ENCODE peak calls at places on chromosome 9, in eight cellular contexts. One of them, this sample, is unnamed.

GRCh38 chr9:27387722-27388121 is 90.8 kb upstream of the EQTN start:
- DNase-seq in colonic mucosa: no peak
- DNase-seq in CD8-positive, alpha-beta memory T cell: no peak
- DNase-seq in Panc1: no peak
- DNase-seq in keratinocyte: no peak
- DNase-seq in HCT116: no peak
- DNase-seq in HepG2: no peak
- DNase-seq in caudate nucleus: no peak
- DNase-seq in this sample: no peak

GRCh38 chr9:34430843-34431437 is 27.4 kb downstream of the FAM219A start:
- DNase-seq in colonic mucosa: peak
- DNase-seq in CD8-positive, alpha-beta memory T cell: no peak
- DNase-seq in Panc1: no peak
- DNase-seq in keratinocyte: peak
- DNase-seq in HCT116: peak
- DNase-seq in HepG2: peak
- DNase-seq in caudate nucleus: no peak
- DNase-seq in this sample: peak

GRCh38 chr9:2285411-2285810 is 270.3 kb downstream of the SMARCA2 start:
- DNase-seq in colonic mucosa: no peak
- DNase-seq in CD8-positive, alpha-beta memory T cell: no peak
- DNase-seq in Panc1: no peak
- DNase-seq in keratinocyte: peak
- DNase-seq in HCT116: no peak
- DNase-seq in HepG2: no peak
- DNase-seq in caudate nucleus: no peak
- DNase-seq in this sample: no peak

GRCh38 chr9:12961276-12961809 is 186.5 kb downstream of the LURAP1L start:
- DNase-seq in colonic mucosa: no peak
- DNase-seq in CD8-positive, alpha-beta memory T cell: no peak
- DNase-seq in Panc1: no peak
- DNase-seq in keratinocyte: no peak
- DNase-seq in HCT116: no peak
- DNase-seq in HepG2: no peak
- DNase-seq in caudate nucleus: no peak
- DNase-seq in this sample: no peak

GRCh38 chr9:5786370-5787127 is 46.4 kb downstream of the ERMP1 start:
- DNase-seq in colonic mucosa: no peak
- DNase-seq in CD8-positive, alpha-beta memory T cell: no peak
- DNase-seq in Panc1: no peak
- DNase-seq in keratinocyte: no peak
- DNase-seq in HCT116: no peak
- DNase-seq in HepG2: no peak
- DNase-seq in caudate nucleus: no peak
- DNase-seq in this sample: no peak

GRCh38 chr9:123335986-123336329 is 20.0 kb upstream of the CRB2 start:
- DNase-seq in colonic mucosa: no peak
- DNase-seq in CD8-positive, alpha-beta memory T cell: no peak
- DNase-seq in Panc1: no peak
- DNase-seq in keratinocyte: no peak
- DNase-seq in HCT116: no peak
- DNase-seq in HepG2: no peak
- DNase-seq in caudate nucleus: no peak
- DNase-seq in this sample: no peak

GRCh38 chr9:137454145-137454505 is 5.0 kb downstream of the NSMF start:
- DNase-seq in colonic mucosa: peak
- DNase-seq in CD8-positive, alpha-beta memory T cell: no peak
- DNase-seq in Panc1: no peak
- DNase-seq in keratinocyte: no peak
- DNase-seq in HCT116: no peak
- DNase-seq in HepG2: no peak
- DNase-seq in caudate nucleus: no peak
- DNase-seq in this sample: no peak

GRCh38 chr9:111896942-111897830 is 572 bp downstream of the UGCG start:
- DNase-seq in colonic mucosa: peak
- DNase-seq in CD8-positive, alpha-beta memory T cell: peak
- DNase-seq in Panc1: no peak
- DNase-seq in keratinocyte: no peak
- DNase-seq in HCT116: no peak
- DNase-seq in HepG2: peak
- DNase-seq in caudate nucleus: peak
- DNase-seq in this sample: no peak

GRCh38 chr9:34796924-34797323 is 87.0 kb upstream of the CCL21 start:
- DNase-seq in colonic mucosa: no peak
- DNase-seq in CD8-positive, alpha-beta memory T cell: no peak
- DNase-seq in Panc1: no peak
- DNase-seq in keratinocyte: no peak
- DNase-seq in HCT116: no peak
- DNase-seq in HepG2: no peak
- DNase-seq in caudate nucleus: no peak
- DNase-seq in this sample: no peak

GRCh38 chr9:130380920-130381469 is 63.8 kb upstream of the ASS1 start:
- DNase-seq in colonic mucosa: no peak
- DNase-seq in CD8-positive, alpha-beta memory T cell: no peak
- DNase-seq in Panc1: no peak
- DNase-seq in keratinocyte: no peak
- DNase-seq in HCT116: no peak
- DNase-seq in HepG2: no peak
- DNase-seq in caudate nucleus: no peak
- DNase-seq in this sample: no peak

GRCh38 chr9:120183615-120184014 is 396.4 kb downstream of the CDK5RAP2 start:
- DNase-seq in colonic mucosa: no peak
- DNase-seq in CD8-positive, alpha-beta memory T cell: no peak
- DNase-seq in Panc1: no peak
- DNase-seq in keratinocyte: no peak
- DNase-seq in HCT116: no peak
- DNase-seq in HepG2: no peak
- DNase-seq in caudate nucleus: no peak
- DNase-seq in this sample: no peak

GRCh38 chr9:118223111-118223510 is 518.9 kb downstream of the TLR4 start:
- DNase-seq in colonic mucosa: no peak
- DNase-seq in CD8-positive, alpha-beta memory T cell: no peak
- DNase-seq in Panc1: no peak
- DNase-seq in keratinocyte: no peak
- DNase-seq in HCT116: no peak
- DNase-seq in HepG2: no peak
- DNase-seq in caudate nucleus: no peak
- DNase-seq in this sample: no peak

GRCh38 chr9:125089331-125089730 is 54.0 kb downstream of the SCAI start:
- DNase-seq in colonic mucosa: no peak
- DNase-seq in CD8-positive, alpha-beta memory T cell: no peak
- DNase-seq in Panc1: no peak
- DNase-seq in keratinocyte: no peak
- DNase-seq in HCT116: no peak
- DNase-seq in HepG2: peak
- DNase-seq in caudate nucleus: no peak
- DNase-seq in this sample: no peak

GRCh38 chr9:115593587-115594091 is 475.7 kb upstream of the TNC start:
- DNase-seq in colonic mucosa: no peak
- DNase-seq in CD8-positive, alpha-beta memory T cell: no peak
- DNase-seq in Panc1: no peak
- DNase-seq in keratinocyte: no peak
- DNase-seq in HCT116: peak
- DNase-seq in HepG2: peak
- DNase-seq in caudate nucleus: no peak
- DNase-seq in this sample: no peak

GRCh38 chr9:92164490-92164889 is 49.3 kb upstream of the SPTLC1 start:
- DNase-seq in colonic mucosa: no peak
- DNase-seq in CD8-positive, alpha-beta memory T cell: no peak
- DNase-seq in Panc1: no peak
- DNase-seq in keratinocyte: no peak
- DNase-seq in HCT116: no peak
- DNase-seq in HepG2: no peak
- DNase-seq in caudate nucleus: no peak
- DNase-seq in this sample: no peak

GRCh38 chr9:91420471-91421021 is 3.1 kb downstream of the NFIL3 start:
- DNase-seq in colonic mucosa: no peak
- DNase-seq in CD8-positive, alpha-beta memory T cell: no peak
- DNase-seq in Panc1: no peak
- DNase-seq in keratinocyte: no peak
- DNase-seq in HCT116: no peak
- DNase-seq in HepG2: peak
- DNase-seq in caudate nucleus: no peak
- DNase-seq in this sample: no peak

GRCh38 chr9:8262625-8263622 is 463.3 kb upstream of the DMAC1 start:
- DNase-seq in colonic mucosa: no peak
- DNase-seq in CD8-positive, alpha-beta memory T cell: no peak
- DNase-seq in Panc1: no peak
- DNase-seq in keratinocyte: no peak
- DNase-seq in HCT116: no peak
- DNase-seq in HepG2: no peak
- DNase-seq in caudate nucleus: no peak
- DNase-seq in this sample: no peak

DNA sequence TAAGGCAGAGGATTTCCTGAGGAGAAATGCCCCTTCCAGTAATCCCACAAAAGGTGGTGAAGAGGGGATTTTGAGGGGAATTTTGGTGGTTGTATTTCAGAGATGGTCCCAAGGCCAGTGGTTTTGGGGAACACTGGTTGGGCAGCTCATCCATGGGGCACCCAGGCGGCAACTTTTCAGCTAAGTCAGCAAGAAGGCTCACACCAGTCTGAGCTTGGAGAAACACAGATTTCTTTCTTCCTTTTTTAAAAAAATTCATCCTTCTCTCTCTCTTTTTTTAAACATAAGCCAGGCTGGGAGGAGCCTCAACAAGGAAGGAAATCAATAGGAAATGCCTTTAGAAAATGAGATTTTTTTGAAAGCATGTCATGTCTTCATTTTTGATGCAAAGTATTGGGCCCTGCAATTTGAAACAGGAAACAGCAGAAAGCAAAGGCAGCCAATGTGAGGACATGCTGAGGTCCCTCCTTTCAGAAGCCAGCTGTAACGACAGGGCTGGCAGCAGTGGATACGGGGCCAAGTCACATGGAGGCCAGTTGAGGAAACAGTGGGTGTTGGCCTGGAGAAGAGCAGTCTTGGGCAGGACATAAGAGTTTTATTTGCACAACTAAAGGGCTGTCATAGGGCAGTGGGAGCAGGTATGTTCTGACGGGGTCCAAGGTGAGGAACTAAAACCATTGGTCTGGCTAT is 155.3 kb upstream of the KLF4 start:
- DNase-seq in colonic mucosa: peak
- DNase-seq in CD8-positive, alpha-beta memory T cell: no peak
- DNase-seq in Panc1: no peak
- DNase-seq in keratinocyte: no peak
- DNase-seq in HCT116: no peak
- DNase-seq in HepG2: no peak
- DNase-seq in caudate nucleus: peak
- DNase-seq in this sample: no peak
- H3K27ac ChIP-seq in colonic mucosa: no peak
- H3K27ac ChIP-seq in CD8-positive, alpha-beta memory T cell: no peak
- H3K27ac ChIP-seq in Panc1: no peak
- H3K27ac ChIP-seq in keratinocyte: no peak
- H3K27ac ChIP-seq in HCT116: no peak
- H3K27ac ChIP-seq in HepG2: no peak
- H3K27ac ChIP-seq in caudate nucleus: no peak
- H3K27ac ChIP-seq in this sample: no peak

GRCh38 chr9:89498845-89499480 is 1.1 kb upstream of the SEMA4D start:
- DNase-seq in colonic mucosa: no peak
- DNase-seq in CD8-positive, alpha-beta memory T cell: peak
- DNase-seq in Panc1: no peak
- DNase-seq in keratinocyte: no peak
- DNase-seq in HCT116: no peak
- DNase-seq in HepG2: no peak
- DNase-seq in caudate nucleus: no peak
- DNase-seq in this sample: no peak
- H3K27ac ChIP-seq in colonic mucosa: peak
- H3K27ac ChIP-seq in CD8-positive, alpha-beta memory T cell: peak
- H3K27ac ChIP-seq in Panc1: no peak
- H3K27ac ChIP-seq in keratinocyte: no peak
- H3K27ac ChIP-seq in HCT116: peak
- H3K27ac ChIP-seq in HepG2: no peak
- H3K27ac ChIP-seq in caudate nucleus: peak
- H3K27ac ChIP-seq in this sample: no peak

GRCh38 chr9:128550226-128550625 is 2.2 kb upstream of the SPTAN1 start:
- DNase-seq in colonic mucosa: no peak
- DNase-seq in CD8-positive, alpha-beta memory T cell: no peak
- DNase-seq in Panc1: no peak
- DNase-seq in keratinocyte: no peak
- DNase-seq in HCT116: no peak
- DNase-seq in HepG2: no peak
- DNase-seq in caudate nucleus: no peak
- DNase-seq in this sample: no peak
- H3K27ac ChIP-seq in colonic mucosa: peak
- H3K27ac ChIP-seq in CD8-positive, alpha-beta memory T cell: no peak
- H3K27ac ChIP-seq in Panc1: peak
- H3K27ac ChIP-seq in keratinocyte: no peak
- H3K27ac ChIP-seq in HCT116: no peak
- H3K27ac ChIP-seq in HepG2: no peak
- H3K27ac ChIP-seq in caudate nucleus: peak
- H3K27ac ChIP-seq in this sample: peak

GRCh38 chr9:100351508-100351907 is 1.2 kb downstream of the TEX10 start:
- DNase-seq in colonic mucosa: no peak
- DNase-seq in CD8-positive, alpha-beta memory T cell: no peak
- DNase-seq in Panc1: no peak
- DNase-seq in keratinocyte: no peak
- DNase-seq in HCT116: no peak
- DNase-seq in HepG2: no peak
- DNase-seq in caudate nucleus: no peak
- DNase-seq in this sample: no peak

GRCh38 chr9:100352727-100353505 is at the start of gene TEX10:
- DNase-seq in colonic mucosa: peak
- DNase-seq in CD8-positive, alpha-beta memory T cell: peak
- DNase-seq in Panc1: peak
- DNase-seq in keratinocyte: no peak
- DNase-seq in HCT116: peak
- DNase-seq in HepG2: peak
- DNase-seq in caudate nucleus: peak
- DNase-seq in this sample: peak

GRCh38 chr9:100352201-100352726 is 478 bp downstream of the TEX10 start:
- DNase-seq in colonic mucosa: peak
- DNase-seq in CD8-positive, alpha-beta memory T cell: peak
- DNase-seq in Panc1: no peak
- DNase-seq in keratinocyte: no peak
- DNase-seq in HCT116: no peak
- DNase-seq in HepG2: no peak
- DNase-seq in caudate nucleus: peak
- DNase-seq in this sample: no peak

GRCh38 chr9:100355561-100355960 is 2.8 kb upstream of the TEX10 start:
- DNase-seq in colonic mucosa: no peak
- DNase-seq in CD8-positive, alpha-beta memory T cell: no peak
- DNase-seq in Panc1: no peak
- DNase-seq in keratinocyte: no peak
- DNase-seq in HCT116: no peak
- DNase-seq in HepG2: no peak
- DNase-seq in caudate nucleus: no peak
- DNase-seq in this sample: no peak

DNA sequence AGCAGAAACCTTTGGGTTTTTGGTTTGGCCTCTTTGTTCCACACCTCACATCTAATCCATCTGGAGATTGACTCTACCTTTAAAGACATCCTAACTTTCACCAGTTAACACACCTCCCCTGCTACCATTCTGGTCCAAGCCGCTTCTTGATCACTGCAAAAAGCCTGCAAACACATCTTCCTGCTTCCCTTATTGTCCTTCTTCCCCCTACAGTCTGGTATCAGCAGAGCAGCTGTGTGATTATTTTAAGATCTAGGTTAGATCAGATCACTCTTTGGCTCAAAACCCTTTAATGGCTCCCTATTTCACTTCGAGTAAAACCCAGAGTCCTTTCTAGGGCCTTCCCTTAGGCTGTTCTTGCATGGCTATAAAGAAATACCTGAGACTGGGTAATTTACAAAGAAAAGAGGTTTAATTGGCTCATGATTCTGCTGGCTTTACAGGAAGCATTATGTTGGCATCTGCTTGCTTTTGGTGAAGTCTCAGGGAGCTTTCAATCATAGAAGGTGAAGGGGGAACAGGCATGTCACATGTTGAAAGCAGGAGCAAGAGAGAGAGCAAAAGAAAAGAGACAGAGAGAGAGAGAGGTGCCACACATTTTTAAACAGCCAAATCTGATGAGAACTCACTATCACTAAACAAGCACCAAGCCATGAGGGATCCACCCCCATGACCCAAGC is 1.5 kb upstream of the TEX10 start:
- DNase-seq in colonic mucosa: no peak
- DNase-seq in CD8-positive, alpha-beta memory T cell: no peak
- DNase-seq in Panc1: no peak
- DNase-seq in keratinocyte: no peak
- DNase-seq in HCT116: no peak
- DNase-seq in HepG2: no peak
- DNase-seq in caudate nucleus: no peak
- DNase-seq in this sample: no peak
- H3K27ac ChIP-seq in colonic mucosa: no peak
- H3K27ac ChIP-seq in CD8-positive, alpha-beta memory T cell: no peak
- H3K27ac ChIP-seq in Panc1: no peak
- H3K27ac ChIP-seq in keratinocyte: no peak
- H3K27ac ChIP-seq in HCT116: no peak
- H3K27ac ChIP-seq in HepG2: no peak
- H3K27ac ChIP-seq in caudate nucleus: no peak
- H3K27ac ChIP-seq in this sample: no peak